ENCODE peak calls at places on chromosomes 2 and 18, in ten cellular contexts. One of them, this sample, is unnamed.
A peak's percentile ranks its signal among the peaks of the same experiment; 100 is the strongest.

GRCh38 chr18:9827856-9828793 is 57.6 kb upstream of the TXNDC2 start:
- DNase-seq in GM04504: peak; percentile 97
- DNase-seq in upper lobe of right lung: no peak
- DNase-seq in T-helper 2 cell: no peak
- DNase-seq in left ventricle myocardium superior: no peak
- DNase-seq in dermis microvascular lymphatic vessel endothelial cell: no peak
- DNase-seq in cerebellar cortex: no peak
- DNase-seq in HCEC 1CT: peak; percentile 99
- DNase-seq in ELF-1: no peak
- DNase-seq in NCI-H1436 treated with DMSO at 0.1 percent for 48 hours: no peak
- DNase-seq in this sample: peak; percentile 93

GRCh38 chr2:218218409-218219185 is 1.6 kb downstream of the ARPC2 start:
- DNase-seq in cerebellar cortex: no peak
- DNase-seq in upper lobe of right lung: no peak
- DNase-seq in left ventricle myocardium superior: no peak
- DNase-seq in GM04504: no peak
- DNase-seq in dermis microvascular lymphatic vessel endothelial cell: no peak
- DNase-seq in ELF-1: no peak
- DNase-seq in T-helper 2 cell: no peak
- DNase-seq in NCI-H1436 treated with DMSO at 0.1 percent for 48 hours: no peak
- DNase-seq in HCEC 1CT: no peak
- DNase-seq in this sample: peak; percentile 76

GRCh38 chr2:123648014-123648413 is 377.1 kb upstream of the CNTNAP5 start:
- DNase-seq in GM04504: no peak
- DNase-seq in ELF-1: no peak
- DNase-seq in upper lobe of right lung: no peak
- DNase-seq in T-helper 2 cell: no peak
- DNase-seq in HCEC 1CT: no peak
- DNase-seq in dermis microvascular lymphatic vessel endothelial cell: no peak
- DNase-seq in left ventricle myocardium superior: no peak
- DNase-seq in cerebellar cortex: no peak
- DNase-seq in NCI-H1436 treated with DMSO at 0.1 percent for 48 hours: no peak
- DNase-seq in this sample: no peak

GRCh38 chr2:131673400-131674173 is 145.9 kb downstream of the CCDC74A start:
- DNase-seq in T-helper 2 cell: peak; percentile 52
- DNase-seq in NCI-H1436 treated with DMSO at 0.1 percent for 48 hours: no peak
- DNase-seq in dermis microvascular lymphatic vessel endothelial cell: peak; percentile 40
- DNase-seq in GM04504: no peak
- DNase-seq in upper lobe of right lung: peak; percentile 91
- DNase-seq in ELF-1: peak; percentile 79
- DNase-seq in HCEC 1CT: peak; percentile 72
- DNase-seq in left ventricle myocardium superior: peak; percentile 88
- DNase-seq in cerebellar cortex: peak; percentile 56
- DNase-seq in this sample: no peak

GRCh38 chr2:175931751-175932295 is 70.2 kb downstream of the LNPK start:
- DNase-seq in cerebellar cortex: no peak
- DNase-seq in ELF-1: no peak
- DNase-seq in upper lobe of right lung: no peak
- DNase-seq in HCEC 1CT: peak; percentile 69
- DNase-seq in NCI-H1436 treated with DMSO at 0.1 percent for 48 hours: no peak
- DNase-seq in dermis microvascular lymphatic vessel endothelial cell: no peak
- DNase-seq in T-helper 2 cell: no peak
- DNase-seq in GM04504: peak; percentile 45
- DNase-seq in left ventricle myocardium superior: no peak
- DNase-seq in this sample: no peak

GRCh38 chr2:215361876-215362561 is 50.2 kb downstream of the ATIC start:
- DNase-seq in dermis microvascular lymphatic vessel endothelial cell: no peak
- DNase-seq in T-helper 2 cell: no peak
- DNase-seq in upper lobe of right lung: no peak
- DNase-seq in left ventricle myocardium superior: no peak
- DNase-seq in ELF-1: no peak
- DNase-seq in NCI-H1436 treated with DMSO at 0.1 percent for 48 hours: no peak
- DNase-seq in GM04504: no peak
- DNase-seq in HCEC 1CT: peak; percentile 1
- DNase-seq in cerebellar cortex: no peak
- DNase-seq in this sample: no peak

GRCh38 chr2:106582431-106583143 is 95.4 kb downstream of the CD8B2 start:
- DNase-seq in cerebellar cortex: peak; percentile 90
- DNase-seq in T-helper 2 cell: peak; percentile 36
- DNase-seq in dermis microvascular lymphatic vessel endothelial cell: no peak
- DNase-seq in HCEC 1CT: peak; percentile 64
- DNase-seq in upper lobe of right lung: peak; percentile 70
- DNase-seq in left ventricle myocardium superior: peak; percentile 64
- DNase-seq in GM04504: peak; percentile 57
- DNase-seq in ELF-1: peak; percentile 78
- DNase-seq in NCI-H1436 treated with DMSO at 0.1 percent for 48 hours: no peak
- DNase-seq in this sample: no peak

GRCh38 chr18:3851159-3851558 is 401.2 kb downstream of the TGIF1 start:
- DNase-seq in ELF-1: no peak
- DNase-seq in cerebellar cortex: no peak
- DNase-seq in NCI-H1436 treated with DMSO at 0.1 percent for 48 hours: no peak
- DNase-seq in GM04504: no peak
- DNase-seq in left ventricle myocardium superior: no peak
- DNase-seq in upper lobe of right lung: no peak
- DNase-seq in HCEC 1CT: no peak
- DNase-seq in dermis microvascular lymphatic vessel endothelial cell: no peak
- DNase-seq in T-helper 2 cell: no peak
- DNase-seq in this sample: no peak

GRCh38 chr2:216619411-216620393 is 13.5 kb upstream of the IGFBP2 start:
- DNase-seq in upper lobe of right lung: no peak
- DNase-seq in cerebellar cortex: no peak
- DNase-seq in NCI-H1436 treated with DMSO at 0.1 percent for 48 hours: peak; percentile 84
- DNase-seq in T-helper 2 cell: no peak
- DNase-seq in HCEC 1CT: no peak
- DNase-seq in GM04504: no peak
- DNase-seq in ELF-1: peak; percentile 53
- DNase-seq in dermis microvascular lymphatic vessel endothelial cell: no peak
- DNase-seq in left ventricle myocardium superior: no peak
- DNase-seq in this sample: no peak

GRCh38 chr2:199025146-199025545 is 432.6 kb downstream of the SATB2 start:
- DNase-seq in upper lobe of right lung: no peak
- DNase-seq in T-helper 2 cell: no peak
- DNase-seq in GM04504: no peak
- DNase-seq in NCI-H1436 treated with DMSO at 0.1 percent for 48 hours: no peak
- DNase-seq in ELF-1: no peak
- DNase-seq in dermis microvascular lymphatic vessel endothelial cell: no peak
- DNase-seq in left ventricle myocardium superior: no peak
- DNase-seq in HCEC 1CT: no peak
- DNase-seq in cerebellar cortex: no peak
- DNase-seq in this sample: no peak

GRCh38 chr2:159091981-159092380 is 123.5 kb downstream of the TANC1 start:
- DNase-seq in T-helper 2 cell: no peak
- DNase-seq in cerebellar cortex: no peak
- DNase-seq in HCEC 1CT: no peak
- DNase-seq in left ventricle myocardium superior: no peak
- DNase-seq in GM04504: no peak
- DNase-seq in upper lobe of right lung: no peak
- DNase-seq in dermis microvascular lymphatic vessel endothelial cell: no peak
- DNase-seq in ELF-1: no peak
- DNase-seq in NCI-H1436 treated with DMSO at 0.1 percent for 48 hours: peak; percentile 10
- DNase-seq in this sample: no peak

GRCh38 chr2:218229239-218229638 is 12.2 kb downstream of the ARPC2 start:
- DNase-seq in dermis microvascular lymphatic vessel endothelial cell: peak; percentile 40
- DNase-seq in upper lobe of right lung: no peak
- DNase-seq in left ventricle myocardium superior: no peak
- DNase-seq in cerebellar cortex: no peak
- DNase-seq in T-helper 2 cell: no peak
- DNase-seq in NCI-H1436 treated with DMSO at 0.1 percent for 48 hours: no peak
- DNase-seq in HCEC 1CT: peak; percentile 88
- DNase-seq in GM04504: peak; percentile 54
- DNase-seq in ELF-1: no peak
- DNase-seq in this sample: no peak

GRCh38 chr2:5742126-5742525 is 49.9 kb downstream of the SOX11 start:
- DNase-seq in GM04504: no peak
- DNase-seq in dermis microvascular lymphatic vessel endothelial cell: no peak
- DNase-seq in upper lobe of right lung: no peak
- DNase-seq in cerebellar cortex: no peak
- DNase-seq in ELF-1: peak; percentile 60
- DNase-seq in left ventricle myocardium superior: no peak
- DNase-seq in T-helper 2 cell: no peak
- DNase-seq in NCI-H1436 treated with DMSO at 0.1 percent for 48 hours: no peak
- DNase-seq in HCEC 1CT: no peak
- DNase-seq in this sample: no peak

GRCh38 chr2:147714582-147714981 is 130.2 kb upstream of the ACVR2A start:
- DNase-seq in upper lobe of right lung: no peak
- DNase-seq in left ventricle myocardium superior: no peak
- DNase-seq in dermis microvascular lymphatic vessel endothelial cell: no peak
- DNase-seq in GM04504: no peak
- DNase-seq in cerebellar cortex: no peak
- DNase-seq in NCI-H1436 treated with DMSO at 0.1 percent for 48 hours: no peak
- DNase-seq in HCEC 1CT: no peak
- DNase-seq in ELF-1: no peak
- DNase-seq in T-helper 2 cell: no peak
- DNase-seq in this sample: no peak

GRCh38 chr2:195473802-195474201 is 183.2 kb upstream of the SLC39A10 start:
- DNase-seq in upper lobe of right lung: no peak
- DNase-seq in GM04504: no peak
- DNase-seq in NCI-H1436 treated with DMSO at 0.1 percent for 48 hours: no peak
- DNase-seq in cerebellar cortex: no peak
- DNase-seq in dermis microvascular lymphatic vessel endothelial cell: no peak
- DNase-seq in ELF-1: no peak
- DNase-seq in left ventricle myocardium superior: no peak
- DNase-seq in T-helper 2 cell: no peak
- DNase-seq in HCEC 1CT: no peak
- DNase-seq in this sample: no peak

GRCh38 chr2:176553685-176554106 is 284.5 kb downstream of the MTX2 start:
- DNase-seq in NCI-H1436 treated with DMSO at 0.1 percent for 48 hours: peak; percentile 35
- DNase-seq in cerebellar cortex: peak; percentile 59
- DNase-seq in T-helper 2 cell: no peak
- DNase-seq in HCEC 1CT: peak; percentile 84
- DNase-seq in dermis microvascular lymphatic vessel endothelial cell: peak; percentile 86
- DNase-seq in GM04504: no peak
- DNase-seq in left ventricle myocardium superior: peak; percentile 73
- DNase-seq in ELF-1: peak; percentile 47
- DNase-seq in upper lobe of right lung: peak; percentile 76
- DNase-seq in this sample: no peak

GRCh38 chr18:7273301-7273911 is 42.5 kb downstream of the LRRC30 start:
- DNase-seq in cerebellar cortex: no peak
- DNase-seq in dermis microvascular lymphatic vessel endothelial cell: no peak
- DNase-seq in GM04504: peak; percentile 21
- DNase-seq in ELF-1: peak; percentile 17
- DNase-seq in upper lobe of right lung: peak; percentile 82
- DNase-seq in left ventricle myocardium superior: peak; percentile 73
- DNase-seq in HCEC 1CT: peak; percentile 77
- DNase-seq in NCI-H1436 treated with DMSO at 0.1 percent for 48 hours: no peak
- DNase-seq in T-helper 2 cell: no peak
- DNase-seq in this sample: no peak

GRCh38 chr2:96091711-96092579 is 24.4 kb downstream of the ADRA2B start:
- DNase-seq in HCEC 1CT: no peak
- DNase-seq in dermis microvascular lymphatic vessel endothelial cell: no peak
- DNase-seq in cerebellar cortex: no peak
- DNase-seq in upper lobe of right lung: peak; percentile 61
- DNase-seq in ELF-1: peak; percentile 72
- DNase-seq in NCI-H1436 treated with DMSO at 0.1 percent for 48 hours: no peak
- DNase-seq in left ventricle myocardium superior: peak; percentile 19
- DNase-seq in T-helper 2 cell: no peak
- DNase-seq in GM04504: no peak
- DNase-seq in this sample: no peak

GRCh38 chr2:135745545-135745944 is 3.9 kb downstream of the UBXN4 start:
- DNase-seq in cerebellar cortex: no peak
- DNase-seq in HCEC 1CT: peak; percentile 73
- DNase-seq in upper lobe of right lung: no peak
- DNase-seq in left ventricle myocardium superior: no peak
- DNase-seq in T-helper 2 cell: no peak
- DNase-seq in GM04504: peak; percentile 36
- DNase-seq in ELF-1: no peak
- DNase-seq in dermis microvascular lymphatic vessel endothelial cell: no peak
- DNase-seq in NCI-H1436 treated with DMSO at 0.1 percent for 48 hours: no peak
- DNase-seq in this sample: no peak

This sample was measured in epithelial cell of prostate.